ENCODE peak calls at places on chromosomes 1 and 21, in ten cellular contexts. H is ELR; R is heart left ventricle; D is SW480; S is RPMI7951; N is left ventricle myocardium inferior; W is amniotic epithelial cell; Y is SK-N-DZ; E is Jurkat, Clone E6-1; P is GM23248. G is an unnamed sample.

GRCh38 chr1:229657993-229658755 is 32.1 kb downstream of the URB2 start:
- DNase-seq in H (no peak), R (no peak), D (no peak), S (no peak), N (no peak), W (no peak), Y (no peak), E (no peak), P (no peak), G (no peak)

GRCh38 chr1:159881930-159882839 is 17.8 kb downstream of the CFAP45 start:
- DNase-seq in H (peak), R (peak), D (peak), S (peak), N (peak), W (peak), Y (peak), E (peak), P (peak), G (peak)

GRCh38 chr1:185477638-185478216 is 160.7 kb upstream of the IVNS1ABP start:
- DNase-seq in H (no peak), R (no peak), D (no peak), S (no peak), N (no peak), W (no peak), Y (no peak), E (no peak), P (no peak), G (no peak)

GRCh38 chr1:183936009-183936408 is 101.5 kb downstream of the COLGALT2 start:
- DNase-seq in H (no peak), R (no peak), D (no peak), S (no peak), N (no peak), W (no peak), Y (no peak), E (no peak), P (no peak), G (no peak)

GRCh38 chr1:157371826-157372225 is 180.5 kb downstream of the FCRL5 start:
- DNase-seq in H (no peak), R (no peak), D (no peak), S (no peak), N (no peak), W (no peak), Y (no peak), E (no peak), P (no peak), G (no peak)

GRCh38 chr1:70264875-70265274 is 43.7 kb downstream of the SRSF11 start:
- DNase-seq in H (no peak), R (peak), D (no peak), S (no peak), N (no peak), W (no peak), Y (no peak), E (no peak), P (no peak), G (no peak)

GRCh38 chr21:31482460-31482859 is 138.4 kb upstream of the TIAM1 start:
- DNase-seq in H (no peak), R (no peak), D (no peak), S (no peak), N (no peak), W (no peak), Y (no peak), E (no peak), P (no peak), G (no peak)

GRCh38 chr1:100463809-100464424 is 74.0 kb upstream of the GPR88 start:
- DNase-seq in H (peak), R (peak), D (peak), S (peak), N (peak), W (peak), Y (peak), E (peak), P (peak), G (peak)

GRCh38 chr1:175493321-175493998 is 249.9 kb downstream of the TNR start:
- DNase-seq in H (no peak), R (no peak), D (no peak), S (no peak), N (no peak), W (no peak), Y (no peak), E (no peak), P (no peak), G (no peak)

GRCh38 chr1:209769956-209770355 is 14.1 kb downstream of the TRAF3IP3 start:
- DNase-seq in H (peak), R (no peak), D (no peak), S (peak), N (no peak), W (no peak), Y (no peak), E (no peak), P (peak), G (peak)

G was measured in fibroblast of villous mesenchyme.